ENCODE peak calls at places on chromosomes 2 and 18, in nine cellular contexts. O is keratinocyte, V is upper lobe of right lung, K is GM12865, S is astrocyte of the spinal cord, M is IMR-90, Y is heart right ventricle, D is MCF 10A, L is Calu3. Q is an unnamed sample.

GRCh38 chr2:145687445-145688104 is 1167.7 kb upstream of the ZEB2 start:
- DNase-seq in S (peak), K (no peak), V (no peak), L (peak), M (peak), O (no peak), D (no peak), Y (no peak), Q (peak)

GRCh38 chr2:106161938-106162814 is 31.9 kb downstream of the UXS1 start:
- DNase-seq in S (no peak), L (peak), K (no peak), M (no peak), Y (no peak), V (peak), O (no peak), D (peak), Q (no peak)

GRCh38 chr2:75600418-75601088 is 39.8 kb upstream of the EVA1A start:
- DNase-seq in O (peak), L (no peak), M (peak), D (no peak), V (no peak), K (no peak), Y (no peak), S (no peak), Q (no peak)

GRCh38 chr2:239466046-239466754 is 65.4 kb upstream of the HDAC4 start:
- DNase-seq in M (no peak), Y (no peak), O (no peak), D (no peak), S (no peak), L (no peak), V (peak), K (no peak), Q (peak)

GRCh38 chr2:155356250-155356649 is 657.8 kb downstream of the KCNJ3 start:
- DNase-seq in D (no peak), M (no peak), L (no peak), K (no peak), O (no peak), V (peak), Y (no peak), S (no peak), Q (no peak)

GRCh38 chr2:15927546-15928218 is 12.7 kb upstream of the MYCN start:
- DNase-seq in S (no peak), V (no peak), Y (no peak), D (no peak), M (no peak), O (no peak), L (no peak), K (no peak), Q (no peak)

GRCh38 chr18:58527116-58528010 is 101.5 kb downstream of the ALPK2 start:
- DNase-seq in K (no peak), V (no peak), D (no peak), S (peak), Y (no peak), O (no peak), L (no peak), M (peak), Q (peak)

GRCh38 chr18:33757037-33757436 is 179.0 kb downstream of the ASXL3 start:
- DNase-seq in O (no peak), D (no peak), V (no peak), S (peak), K (no peak), M (peak), Y (no peak), L (no peak), Q (peak)

GRCh38 chr18:30787410-30787809 is 255.1 kb downstream of the DSC3 start:
- DNase-seq in D (no peak), V (no peak), K (no peak), Y (no peak), L (no peak), O (no peak), M (no peak), S (no peak), Q (no peak)

GRCh38 chr2:112701092-112701491 is 19.7 kb upstream of the NT5DC4 start:
- DNase-seq in O (no peak), L (no peak), D (no peak), K (no peak), Y (no peak), S (no peak), M (peak), V (no peak), Q (no peak)

GRCh38 chr2:96413067-96413722 is 77.6 kb downstream of the NCAPH start:
- DNase-seq in M (no peak), K (no peak), V (no peak), S (peak), Y (no peak), D (no peak), L (peak), O (no peak), Q (no peak)

GRCh38 chr2:36318547-36318946 is 37.0 kb upstream of the CRIM1 start:
- DNase-seq in K (no peak), D (peak), Y (no peak), O (no peak), M (no peak), S (no peak), V (no peak), L (no peak), Q (peak)

GRCh38 chr2:36326286-36326685 is 29.3 kb upstream of the CRIM1 start:
- DNase-seq in D (no peak), Y (no peak), V (no peak), O (no peak), S (no peak), L (no peak), M (no peak), K (no peak), Q (no peak)

GRCh38 chr2:36322108-36322507 is 33.5 kb upstream of the CRIM1 start:
- DNase-seq in D (peak), S (peak), Y (no peak), L (no peak), V (no peak), K (no peak), M (peak), O (no peak), Q (peak)
- TF ChIP-seq CTCF in D (no peak), S (peak), Y (peak), L (no peak), V (peak), K (peak), M (peak), O (peak), Q (peak)

GRCh38 chr2:56082665-56083064 is 101.1 kb upstream of the CCDC85A start:
- DNase-seq in K (no peak), V (no peak), L (no peak), M (no peak), Y (no peak), D (no peak), O (no peak), S (no peak), Q (no peak)

DNA sequence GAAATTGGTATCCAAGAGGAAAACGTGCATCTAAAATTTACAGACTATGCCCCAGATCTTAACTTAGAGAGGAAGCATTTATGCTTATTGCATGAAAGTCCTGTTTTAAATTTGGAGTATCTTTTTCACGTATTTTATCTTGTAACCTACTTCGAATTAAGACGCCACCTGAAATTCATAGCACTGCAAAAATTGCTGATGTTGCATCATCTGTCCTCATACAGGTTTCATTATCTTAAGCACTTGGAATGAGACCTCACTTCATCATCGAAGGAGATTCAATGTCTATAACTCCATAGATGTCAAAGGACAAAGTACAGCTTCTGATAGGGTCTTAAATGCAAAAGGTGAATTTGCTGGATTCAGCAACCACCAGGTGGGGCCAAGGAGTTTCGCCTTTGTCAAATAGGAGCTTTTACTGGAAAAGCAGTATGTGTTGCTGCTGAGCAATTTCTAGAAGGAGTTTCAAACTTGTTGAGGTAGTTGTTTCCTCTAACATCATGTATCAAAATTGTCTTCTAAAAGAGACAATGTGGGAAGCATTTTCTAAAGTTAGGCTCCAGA is 106.4 kb upstream of the CCDC85A start:
- DNase-seq in Y (no peak), V (no peak), K (peak), M (peak), S (peak), L (peak), D (peak), O (no peak), Q (peak)
- TF ChIP-seq CTCF in Y (peak), V (peak), K (peak), M (peak), S (peak), L (peak), D (peak), O (peak), Q (peak)

GRCh38 chr2:10079931-10080535 is at the start of gene CYS1:
- DNase-seq in D (no peak), L (peak), M (no peak), S (no peak), K (peak), Y (no peak), O (no peak), V (no peak), Q (no peak)
- TF ChIP-seq CTCF in D (no peak), L (no peak), M (peak), S (peak), K (peak), Y (no peak), O (no peak), V (no peak), Q (no peak)

GRCh38 chr18:7766383-7766782 is 199.3 kb downstream of the PTPRM start:
- DNase-seq in M (no peak), D (no peak), Y (no peak), K (no peak), V (no peak), O (no peak), L (no peak), S (no peak), Q (no peak)
- TF ChIP-seq CTCF in M (no peak), D (no peak), Y (no peak), K (no peak), V (no peak), O (no peak), L (no peak), S (no peak), Q (no peak)

DNA sequence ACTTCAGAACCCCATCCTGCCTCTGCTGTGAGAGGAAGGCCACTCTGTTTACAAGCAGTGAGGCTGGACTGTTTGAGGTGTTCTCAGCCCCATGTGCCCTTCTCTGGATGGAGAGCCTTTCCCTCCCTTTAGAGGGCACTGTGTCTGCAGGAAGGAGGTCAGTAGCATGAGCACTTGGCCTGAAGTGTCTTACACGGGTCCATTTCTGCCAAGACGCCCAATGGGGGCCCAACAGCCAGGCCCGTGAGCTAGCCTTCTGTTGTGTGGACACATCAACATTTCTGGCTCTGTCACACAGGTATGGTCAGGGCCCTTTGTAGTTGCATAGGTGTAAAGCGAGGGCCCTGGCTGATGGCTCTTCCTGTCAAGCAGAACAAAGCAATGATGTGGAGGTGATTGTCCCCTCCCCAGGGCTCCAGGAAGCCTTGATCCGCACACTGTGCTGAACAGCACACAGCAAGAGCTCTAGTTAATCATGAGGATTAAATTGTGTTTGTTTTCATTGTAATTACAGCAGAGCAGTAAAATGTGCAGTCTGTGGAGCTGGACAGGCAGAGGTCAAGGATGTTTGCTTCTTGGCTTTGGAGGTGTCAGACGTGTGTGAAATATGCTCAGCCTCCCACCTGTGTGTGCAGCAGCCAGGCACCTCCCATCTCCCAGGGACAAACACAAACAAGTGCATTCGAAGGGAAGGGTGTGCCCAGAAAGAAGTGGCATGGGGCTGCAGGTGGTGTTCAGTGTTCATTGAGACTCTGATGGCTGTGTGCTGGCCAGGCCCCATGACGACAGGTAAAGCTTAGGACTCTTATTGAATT is 132.1 kb downstream of the SH3RF3 start:
- DNase-seq in L (no peak), Y (no peak), V (peak), K (peak), O (no peak), D (peak), S (no peak), M (peak), Q (peak)
- TF ChIP-seq CTCF in L (no peak), Y (peak), V (peak), K (peak), O (peak), D (peak), S (peak), M (peak), Q (peak)

GRCh38 chr2:212725180-212725579 is 186.6 kb upstream of the ERBB4 start:
- DNase-seq in L (no peak), M (no peak), D (no peak), O (no peak), S (no peak), V (no peak), Y (no peak), K (no peak), Q (no peak)

GRCh38 chr2:212726403-212726802 is 187.8 kb upstream of the ERBB4 start:
- DNase-seq in M (no peak), S (no peak), O (peak), K (peak), Y (no peak), D (no peak), L (no peak), V (no peak), Q (no peak)

GRCh38 chr2:212722046-212722445 is 183.4 kb upstream of the ERBB4 start:
- DNase-seq in Y (no peak), M (no peak), D (no peak), K (no peak), L (no peak), S (no peak), V (no peak), O (no peak), Q (no peak)

GRCh38 chr2:212723226-212723625 is 184.6 kb upstream of the ERBB4 start:
- DNase-seq in M (peak), Y (no peak), O (no peak), S (peak), V (no peak), K (peak), D (peak), L (no peak), Q (peak)

GRCh38 chr2:212721026-212721451 is 182.4 kb upstream of the ERBB4 start:
- DNase-seq in D (no peak), S (no peak), V (no peak), L (no peak), Y (no peak), O (no peak), M (no peak), K (no peak), Q (no peak)
- TF ChIP-seq CTCF in D (no peak), S (no peak), V (no peak), L (no peak), Y (no peak), O (no peak), M (no peak), K (no peak), Q (no peak)